ENCODE peak calls at places on chromosomes 2 and 18, in nine cellular contexts. A, O, X, V, K, B, G, Q and N are unnamed samples.

GRCh38 chr2:220466251-220466691 is 838.8 kb downstream of the SLC4A3 start:
- DNase-seq in B (no peak), O (no peak), G (no peak), Q (no peak), K (no peak), X (no peak), V (no peak), A (no peak), N (no peak)

GRCh38 chr18:7987284-7987976 is 420.3 kb downstream of the PTPRM start:
- DNase-seq in X (no peak), V (no peak), B (no peak), K (no peak), Q (no peak), G (no peak), A (no peak), O (no peak), N (no peak)

GRCh38 chr2:149595069-149595963 is 7.7 kb upstream of the MMADHC start:
- DNase-seq in B (no peak), Q (no peak), X (no peak), K (no peak), V (no peak), G (no peak), O (no peak), A (no peak), N (no peak)

GRCh38 chr18:50548160-50548559 is 11.7 kb upstream of the MAPK4 start:
- DNase-seq in O (no peak), Q (no peak), G (no peak), V (no peak), A (no peak), K (no peak), X (no peak), B (no peak), N (no peak)

GRCh38 chr2:241242306-241242705 is 53.8 kb downstream of the ANO7 start:
- DNase-seq in K (no peak), O (no peak), Q (no peak), B (no peak), X (no peak), G (no peak), A (no peak), V (no peak), N (no peak)

GRCh38 chr2:9252002-9252357 is 45.4 kb downstream of the ASAP2 start:
- DNase-seq in K (no peak), A (no peak), G (no peak), Q (no peak), X (peak; percentile 80), V (no peak), O (no peak), B (no peak), N (no peak)

GRCh38 chr18:51621103-51621969 is 423.9 kb upstream of the MEX3C start:
- DNase-seq in O (peak; percentile 57), K (no peak), Q (no peak), X (peak; percentile 81), V (peak; percentile 8), G (peak; percentile 36), A (no peak), B (peak; percentile 83), N (peak; percentile 60)

GRCh38 chr18:8780227-8780626 is 74.9 kb downstream of the MTCL1 start:
- DNase-seq in V (no peak), X (peak; percentile 26), Q (no peak), K (no peak), B (no peak), G (no peak), O (no peak), A (no peak), N (no peak)

GRCh38 chr2:172623249-172623965 is 67.5 kb downstream of the PDK1 start:
- DNase-seq in B (no peak), G (no peak), O (no peak), Q (no peak), K (no peak), V (no peak), X (no peak), A (no peak), N (no peak)

GRCh38 chr2:112881217-112882000 is 29.6 kb upstream of the IL37 start:
- DNase-seq in B (no peak), V (no peak), X (no peak), G (peak; percentile 71), O (peak; percentile 69), A (no peak), K (no peak), Q (no peak), N (no peak)

GRCh38 chr18:43589611-43590151 is 312.4 kb upstream of the SYT4 start:
- DNase-seq in X (no peak), B (no peak), A (no peak), Q (no peak), G (no peak), V (no peak), O (no peak), K (no peak), N (no peak)

GRCh38 chr2:45013229-45014015 is 4.2 kb upstream of the SIX2 start:
- DNase-seq in Q (no peak), B (peak; percentile 60), G (no peak), V (no peak), O (peak; percentile 49), K (no peak), X (peak; percentile 42), A (no peak), N (peak; percentile 79)

GRCh38 chr2:223538920-223539440 is 63.2 kb downstream of the SCG2 start:
- DNase-seq in X (peak; percentile 36), B (no peak), Q (no peak), A (no peak), G (no peak), O (no peak), K (no peak), V (no peak), N (no peak)

GRCh38 chr2:20595439-20596192 is 55.3 kb downstream of the HS1BP3 start:
- DNase-seq in G (peak; percentile 66), Q (no peak), K (no peak), A (no peak), X (no peak), B (no peak), V (no peak), O (peak; percentile 72), N (peak; percentile 71)

GRCh38 chr2:47046271-47046670 is 108.8 kb downstream of the STPG4 start:
- DNase-seq in O (no peak), V (no peak), Q (no peak), K (peak; percentile 86), X (no peak), G (no peak), B (no peak), A (no peak), N (no peak)

GRCh38 chr2:237171396-237171795 is 85.7 kb downstream of the COPS8 start:
- DNase-seq in K (no peak), A (no peak), G (no peak), B (peak; percentile 18), Q (no peak), O (no peak), X (no peak), V (no peak), N (no peak)

GRCh38 chr2:14517731-14518130 is 114.8 kb upstream of the LRATD1 start:
- DNase-seq in Q (no peak), O (no peak), G (no peak), B (no peak), A (no peak), K (no peak), V (no peak), X (no peak), N (no peak)

GRCh38 chr2:3078684-3079083 is 298.9 kb downstream of the EIPR1 start:
- DNase-seq in X (no peak), Q (no peak), O (no peak), B (no peak), K (no peak), V (no peak), A (no peak), G (no peak), N (no peak)

GRCh38 chr18:48946329-48946835 is 4.4 kb downstream of the SMAD7 start:
- DNase-seq in O (no peak), V (no peak), G (no peak), X (no peak), A (no peak), K (no peak), Q (no peak), B (no peak), N (peak; percentile 47)

GRCh38 chr18:68549257-68549871 is 165.5 kb downstream of the TMX3 start:
- DNase-seq in A (no peak), K (no peak), G (no peak), O (no peak), B (no peak), Q (no peak), X (no peak), V (no peak), N (no peak)

GRCh38 chr2:201821080-201821479 is 14.7 kb downstream of the CDK15 start:
- DNase-seq in K (no peak), O (no peak), V (no peak), Q (no peak), G (no peak), B (peak; percentile 43), X (no peak), A (no peak), N (peak; percentile 24)

GRCh38 chr2:235582081-235582686 is 88.3 kb downstream of the AGAP1 start:
- DNase-seq in G (no peak), V (no peak), B (no peak), K (no peak), O (no peak), Q (no peak), A (no peak), X (no peak), N (no peak)

GRCh38 chr2:95007822-95008221 is 17.7 kb upstream of the MAL start:
- DNase-seq in Q (no peak), X (no peak), V (no peak), K (peak; percentile 47), A (no peak), O (no peak), B (no peak), G (no peak), N (no peak)

GRCh38 chr2:43169987-43170732 is 56.2 kb downstream of the ZFP36L2 start:
- DNase-seq in K (no peak), V (no peak), Q (peak; percentile 50), A (peak; percentile 51), O (peak; percentile 66), B (peak; percentile 64), G (peak; percentile 70), X (peak; percentile 46), N (peak; percentile 92)

GRCh38 chr2:234611209-234611608 is 114.3 kb upstream of the ARL4C start:
- DNase-seq in Q (no peak), O (no peak), A (no peak), B (peak; percentile 68), G (no peak), V (no peak), X (no peak), K (no peak), N (no peak)

GRCh38 chr2:30265441-30266015 is 34.2 kb downstream of the LBH start:
- DNase-seq in G (no peak), K (no peak), B (no peak), X (no peak), A (no peak), O (no peak), V (no peak), Q (no peak), N (no peak)